ENCODE peak calls at places on chromosomes 2 and 18, in eight cellular contexts. L, B, E, Y, T, W, U and R are unnamed samples.

GRCh38 chr2:45233301-45233700 is 224.0 kb upstream of the SIX2 start:
- DNase-seq in B (no peak), Y (no peak), U (no peak), W (no peak), L (no peak), E (no peak), T (no peak), R (no peak)

GRCh38 chr18:76565238-76566173 is 70.5 kb upstream of the ZNF516 start:
- DNase-seq in E (peak), Y (no peak), U (no peak), W (peak), L (no peak), T (peak), B (peak), R (peak)

GRCh38 chr2:66846887-66847286 is 412.0 kb downstream of the MEIS1 start:
- DNase-seq in T (no peak), Y (no peak), L (no peak), W (no peak), E (no peak), U (no peak), B (no peak), R (no peak)

GRCh38 chr18:56021814-56022205 is 433.8 kb upstream of the TCF4 start:
- DNase-seq in W (no peak), E (no peak), T (no peak), Y (no peak), B (no peak), U (no peak), L (no peak), R (no peak)

GRCh38 chr18:33440384-33441043 is at the start of gene CCDC178:
- DNase-seq in B (peak), W (no peak), E (no peak), L (no peak), Y (no peak), T (peak), U (no peak), R (no peak)

GRCh38 chr18:59514193-59514592 is 155.1 kb upstream of the LMAN1 start:
- DNase-seq in B (peak), Y (no peak), W (peak), E (no peak), U (no peak), L (no peak), T (peak), R (no peak)

GRCh38 chr2:96499061-96499960 is 5.8 kb downstream of the NEURL3 start:
- DNase-seq in E (no peak), L (no peak), B (no peak), Y (no peak), W (no peak), T (no peak), U (no peak), R (no peak)

GRCh38 chr18:74942319-74942910 is 266.5 kb downstream of the PTGR3 start:
- DNase-seq in W (no peak), Y (no peak), L (no peak), E (no peak), T (no peak), U (no peak), B (peak), R (no peak)

GRCh38 chr18:48933578-48934399 is 17.0 kb downstream of the SMAD7 start:
- DNase-seq in U (no peak), E (no peak), T (no peak), B (no peak), Y (no peak), L (no peak), W (no peak), R (peak)

GRCh38 chr18:76687271-76688006 is 134.9 kb upstream of the ZNF236 start:
- DNase-seq in U (peak), W (peak), T (no peak), Y (no peak), E (no peak), B (peak), L (no peak), R (no peak)